ENCODE peak calls at places on chromosomes 7 and 10, in six cellular contexts. R is AG04450, U is mammary epithelial cell, D is dorsolateral prefrontal cortex, V is fibroblast of lung, F is GM23338. M is an unnamed sample.

GRCh38 chr10:21260793-21261149 is 264.7 kb downstream of the SKIDA1 start:
- DNase-seq in R (no peak), U (no peak), D (no peak), V (no peak), F (peak; percentile 54), M (no peak)

GRCh38 chr7:66036788-66037187 is 38.8 kb upstream of the ASL start:
- DNase-seq in R (no peak), U (no peak), D (no peak), V (peak; percentile 54), F (no peak), M (no peak)

GRCh38 chr10:69410487-69410886 is 6.2 kb downstream of the TACR2 start:
- DNase-seq in R (no peak), U (no peak), D (no peak), V (no peak), F (no peak), M (no peak)

GRCh38 chr10:16545126-16545736 is 23.6 kb upstream of the C1QL3 start:
- DNase-seq in R (no peak), U (peak; percentile 25), D (no peak), V (peak; percentile 47), F (peak; percentile 73), M (no peak)

GRCh38 chr10:31036209-31036608 is 4.5 kb upstream of the ZNF438 start:
- DNase-seq in R (no peak), U (no peak), D (no peak), V (no peak), F (peak; percentile 90), M (no peak)

GRCh38 chr10:131968949-131969348 is 12.8 kb downstream of the BNIP3 start:
- DNase-seq in R (no peak), U (no peak), D (no peak), V (no peak), F (no peak), M (no peak)

GRCh38 chr10:35641430-35642015 is 573 bp downstream of the FZD8 start:
- DNase-seq in R (no peak), U (no peak), D (no peak), V (peak; percentile 30), F (peak; percentile 54), M (no peak)

GRCh38 chr10:87760195-87760905 is 57.7 kb downstream of the ATAD1 start:
- DNase-seq in R (no peak), U (no peak), D (no peak), V (no peak), F (no peak), M (no peak)

GRCh38 chr7:42566981-42567510 is 330.0 kb upstream of the GLI3 start:
- DNase-seq in R (no peak), U (no peak), D (no peak), V (peak; percentile 22), F (no peak), M (no peak)

GRCh38 chr7:108598858-108599257 is 29.2 kb downstream of the DNAJB9 start:
- DNase-seq in R (no peak), U (no peak), D (no peak), V (no peak), F (no peak), M (no peak)

GRCh38 chr7:141588912-141589311 is 37.7 kb downstream of the AGK start:
- DNase-seq in R (no peak), U (no peak), D (no peak), V (no peak), F (no peak), M (no peak)

GRCh38 chr7:23349484-23350157 is 50.5 kb downstream of the MALSU1 start:
- DNase-seq in R (no peak), U (peak; percentile 72), D (no peak), V (peak; percentile 67), F (no peak), M (no peak)

GRCh38 chr7:84686373-84686772 is 491.8 kb upstream of the SEMA3A start:
- DNase-seq in R (no peak), U (peak; percentile 29), D (no peak), V (no peak), F (no peak), M (no peak)

GRCh38 chr7:121419201-121420148 is 23.4 kb upstream of the FAM3C start:
- DNase-seq in R (no peak), U (no peak), D (no peak), V (no peak), F (no peak), M (no peak)

GRCh38 chr10:32893431-32893830 is 64.6 kb downstream of the ITGB1 start:
- DNase-seq in R (no peak), U (no peak), D (no peak), V (no peak), F (peak; percentile 93), M (no peak)

GRCh38 chr10:88705951-88706350 is at the start of gene LIPK:
- DNase-seq in R (no peak), U (peak; percentile 90), D (no peak), V (no peak), F (no peak), M (no peak)

GRCh38 chr10:52566471-52567246 is 205.9 kb downstream of the MBL2 start:
- DNase-seq in R (peak; percentile 23), U (peak; percentile 35), D (no peak), V (peak; percentile 83), F (peak; percentile 73), M (no peak)

DNA sequence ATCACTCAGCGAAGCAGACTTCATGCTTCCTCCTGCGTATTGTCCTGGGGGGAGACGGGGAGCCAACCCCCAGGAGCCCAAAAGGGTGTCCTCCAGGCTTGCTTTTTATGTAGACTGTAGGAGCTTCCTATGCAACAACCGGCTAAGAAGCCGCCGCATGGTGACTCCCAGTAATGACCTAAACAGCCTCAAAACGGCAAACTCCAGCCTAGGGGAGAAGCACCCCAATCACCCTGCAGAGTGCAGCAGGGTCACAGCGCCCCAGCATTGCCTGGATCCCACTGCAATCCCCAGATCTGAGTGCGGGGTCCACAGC is 52.0 kb downstream of the PROSER2 start:
- DNase-seq in R (no peak), U (no peak), D (no peak), V (peak; percentile 18), F (peak; percentile 55), M (no peak)
- H3K4me3 ChIP-seq in R (no peak overlapping the region), U (no peak overlapping the region), D (no peak overlapping the region), V (no peak overlapping the region), F (peak overlapping the region; percentile 31), M (no peak overlapping the region)

DNA sequence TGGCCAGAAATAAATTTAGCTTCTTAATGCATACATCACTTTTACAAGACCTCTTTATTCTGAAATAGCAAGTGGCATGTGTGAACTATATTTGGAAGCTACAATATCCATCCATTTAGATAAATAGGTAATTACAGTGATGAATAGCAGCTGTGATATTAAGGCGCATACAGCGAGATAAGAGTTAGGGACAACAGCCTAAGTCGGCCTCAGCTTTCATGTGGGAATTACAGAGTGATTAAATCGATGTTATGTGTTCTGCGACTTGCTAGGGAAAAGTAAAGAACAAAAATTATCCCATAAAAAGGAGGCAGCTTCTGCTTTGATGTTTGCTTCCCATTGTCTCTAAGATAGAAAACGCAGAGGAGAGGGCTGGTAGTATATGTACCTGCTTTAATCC is 612.8 kb downstream of the SORCS3 start:
- DNase-seq in R (no peak), U (no peak), D (no peak), V (no peak), F (no peak), M (no peak)
- H3K4me3 ChIP-seq in R (no peak overlapping the region), U (no peak overlapping the region), D (no peak overlapping the region), V (no peak overlapping the region), F (no peak overlapping the region), M (no peak overlapping the region)

GRCh38 chr7:158004123-158004490 is 583.5 kb downstream of the PTPRN2 start:
- DNase-seq in R (no peak), U (no peak), D (no peak), V (no peak), F (no peak), M (no peak)
- H3K4me3 ChIP-seq in R (no peak overlapping the region), U (no peak overlapping the region), D (no peak overlapping the region), V (no peak overlapping the region), F (no peak overlapping the region), M (no peak overlapping the region)

GRCh38 chr10:60385399-60385738 is 4.3 kb downstream of the ANK3 start:
- DNase-seq in R (no peak), U (no peak), D (no peak), V (no peak), F (no peak), M (no peak)
- H3K4me3 ChIP-seq in R (no peak overlapping the region), U (no peak overlapping the region), D (peak overlapping the region; percentile 23), V (no peak overlapping the region), F (no peak overlapping the region), M (no peak overlapping the region)

DNA sequence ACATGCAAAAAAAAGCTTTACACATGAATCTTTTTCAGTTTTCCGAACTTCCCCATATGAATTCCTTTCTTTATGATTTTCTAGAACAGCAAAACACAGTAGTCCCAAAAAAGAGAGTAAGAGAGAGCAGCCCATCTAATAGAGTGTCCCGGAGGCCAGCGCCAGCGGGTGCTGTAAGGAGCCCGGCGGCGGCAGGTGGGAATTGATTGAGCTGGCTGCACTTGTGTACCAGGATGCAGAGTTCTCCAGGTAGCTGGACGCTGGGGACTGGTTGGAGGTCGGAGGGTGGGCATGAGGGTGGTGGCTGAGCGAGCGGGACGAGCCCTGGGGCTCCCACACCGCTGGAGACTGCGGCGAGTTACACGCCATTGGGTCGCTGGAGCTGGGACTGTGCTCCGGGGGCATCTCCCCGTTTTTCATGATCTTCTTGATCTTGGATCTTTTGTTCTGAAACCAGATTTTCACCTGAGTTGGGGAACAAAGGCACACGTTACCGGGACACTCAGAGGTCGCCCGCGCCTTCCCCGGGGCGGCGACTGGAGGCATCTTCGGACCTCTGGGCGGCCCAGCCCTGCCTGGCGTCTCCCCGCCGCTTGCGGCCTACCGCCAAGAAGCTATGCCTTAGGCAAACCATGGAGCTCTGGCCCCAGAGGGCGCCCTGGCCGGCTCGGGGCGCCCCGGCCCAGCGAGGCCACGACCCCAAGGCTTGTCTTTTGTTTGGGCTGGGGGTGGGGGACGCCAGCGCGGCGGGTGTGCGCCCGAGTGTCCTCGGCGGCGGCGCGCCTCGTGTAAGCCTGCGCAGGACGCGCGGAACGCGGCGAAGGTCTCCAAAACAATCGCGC is 3.8 kb downstream of the DLX5 start:
- DNase-seq in R (no peak), U (no peak), D (no peak), V (no peak), F (peak; percentile 69), M (peak; percentile 70)
- H3K4me3 ChIP-seq in R (no peak overlapping the region), U (no peak overlapping the region), D (peak overlapping the region; percentile 30), V (no peak overlapping the region), F (peak overlapping the region; percentile 58), M (no peak overlapping the region)

GRCh38 chr7:19107142-19107391 is 10.4 kb downstream of the TWIST1 start:
- DNase-seq in R (no peak), U (no peak), D (no peak), V (no peak), F (no peak), M (no peak)

GRCh38 chr7:19105546-19105945 is 11.9 kb downstream of the TWIST1 start:
- DNase-seq in R (no peak), U (no peak), D (no peak), V (no peak), F (no peak), M (no peak)

GRCh38 chr7:19106308-19107141 is 10.9 kb downstream of the TWIST1 start:
- DNase-seq in R (no peak), U (no peak), D (no peak), V (no peak), F (peak; percentile 68), M (no peak)

GRCh38 chr7:19108985-19109946 is 8.2 kb downstream of the TWIST1 start:
- DNase-seq in R (no peak), U (no peak), D (no peak), V (no peak), F (no peak), M (no peak)

GRCh38 chr7:19107392-19108147 is 9.9 kb downstream of the TWIST1 start:
- DNase-seq in R (no peak), U (peak; percentile 21), D (no peak), V (peak; percentile 70), F (peak; percentile 73), M (no peak)
- H3K4me3 ChIP-seq in R (peak overlapping the region; percentile 65), U (no peak overlapping the region), D (peak overlapping the region; percentile 32), V (peak overlapping the region; percentile 62), F (peak overlapping the region; percentile 56), M (no peak overlapping the region)

M was measured in pancreas.